ENCODE peak calls at places on chromosomes 6 and 20, in ten cellular contexts. G, L, M, R, Y, W, T, F, Q and J are unnamed samples.

GRCh38 chr20:51594206-51594998 is 51.9 kb upstream of the NFATC2 start:
- DNase-seq in G (no peak), L (no peak), M (no peak), R (no peak), Y (no peak), W (no peak), T (no peak), F (no peak), Q (no peak), J (no peak)

GRCh38 chr6:45645302-45645701 is 267.6 kb upstream of the SUPT3H start:
- DNase-seq in G (no peak), L (no peak), M (no peak), R (no peak), Y (no peak), W (no peak), T (no peak), F (no peak), Q (no peak), J (no peak)

GRCh38 chr6:92231220-92231701 is 1188.1 kb downstream of the EPHA7 start:
- DNase-seq in G (no peak), L (no peak), M (no peak), R (no peak), Y (no peak), W (no peak), T (no peak), F (no peak), Q (no peak), J (no peak)

GRCh38 chr20:32655903-32656500 is 17.7 kb downstream of the C20orf203 start:
- DNase-seq in G (no peak), L (no peak), M (no peak), R (no peak), Y (no peak), W (no peak), T (no peak), F (no peak), Q (no peak), J (no peak)

GRCh38 chr20:25204550-25205276 is 9.2 kb downstream of the ENTPD6 start:
- DNase-seq in G (no peak), L (no peak), M (no peak), R (no peak), Y (no peak), W (no peak), T (no peak), F (no peak), Q (no peak), J (no peak)

GRCh38 chr20:708956-709355 is 33.4 kb upstream of the SCRT2 start:
- DNase-seq in G (no peak), L (no peak), M (no peak), R (no peak), Y (no peak), W (no peak), T (no peak), F (no peak), Q (no peak), J (no peak)

GRCh38 chr6:90973158-90973557 is 386.3 kb upstream of the MAP3K7 start:
- DNase-seq in G (no peak), L (no peak), M (no peak), R (no peak), Y (no peak), W (no peak), T (no peak), F (no peak), Q (no peak), J (no peak)

GRCh38 chr6:7919871-7920270 is 9.3 kb upstream of the TXNDC5 start:
- DNase-seq in G (no peak), L (peak; percentile 53), M (no peak), R (no peak), Y (no peak), W (no peak), T (no peak), F (no peak), Q (peak; percentile 54), J (peak; percentile 84)

GRCh38 chr20:63093966-63094766 is 87.4 kb upstream of the BHLHE23 start:
- DNase-seq in G (peak; percentile 31), L (no peak), M (no peak), R (no peak), Y (no peak), W (no peak), T (no peak), F (no peak), Q (no peak), J (no peak)

GRCh38 chr6:44960898-44961297 is 367.2 kb upstream of the RUNX2 start:
- DNase-seq in G (no peak), L (peak; percentile 14), M (no peak), R (no peak), Y (no peak), W (no peak), T (no peak), F (no peak), Q (no peak), J (no peak)

GRCh38 chr6:30885481-30885998 is 1.2 kb downstream of the DDR1 start:
- DNase-seq in G (no peak), L (peak; percentile 72), M (no peak), R (peak; percentile 59), Y (no peak), W (no peak), T (no peak), F (no peak), Q (peak; percentile 42), J (peak; percentile 30)

GRCh38 chr6:10256113-10256690 is 158.7 kb downstream of the TFAP2A start:
- DNase-seq in G (no peak), L (no peak), M (no peak), R (no peak), Y (no peak), W (no peak), T (no peak), F (no peak), Q (no peak), J (no peak)